ENCODE peak calls at places on chromosomes 16 and 17, in four cellular contexts. J, T, Y and Z are unnamed samples.

GRCh38 chr17:74237321-74237720 is 23.9 kb downstream of the TTYH2 start:
- DNase-seq in J (no peak), T (no peak), Y (no peak), Z (no peak)

GRCh38 chr17:27245230-27245696 is 48.7 kb upstream of the WSB1 start:
- DNase-seq in J (peak), T (peak), Y (peak), Z (peak)

GRCh38 chr17:70855401-70856054 is 686.2 kb downstream of the KCNJ2 start:
- DNase-seq in J (peak), T (no peak), Y (peak), Z (no peak)

GRCh38 chr17:43118679-43119615 is 6.2 kb downstream of the BRCA1 start:
- DNase-seq in J (no peak), T (no peak), Y (peak), Z (no peak)

GRCh38 chr17:51487947-51488346 is 227.6 kb downstream of the UTP18 start:
- DNase-seq in J (no peak), T (no peak), Y (no peak), Z (peak)

GRCh38 chr17:2068589-2069051 is 13.7 kb downstream of the HIC1 start:
- DNase-seq in J (no peak), T (no peak), Y (peak), Z (no peak)

GRCh38 chr17:45311406-45311761 is 5.4 kb downstream of the MAP3K14 start:
- DNase-seq in J (no peak), T (no peak), Y (no peak), Z (no peak)

GRCh38 chr16:70659546-70659945 is 13.2 kb downstream of the IL34 start:
- DNase-seq in J (no peak), T (no peak), Y (no peak), Z (no peak)

GRCh38 chr17:80880650-80880989 is 111.0 kb upstream of the CHMP6 start:
- DNase-seq in J (no peak), T (no peak), Y (no peak), Z (no peak)

GRCh38 chr16:56848955-56849689 is 15.9 kb upstream of the SLC12A3 start:
- DNase-seq in J (no peak), T (no peak), Y (peak), Z (no peak)

GRCh38 chr16:68234188-68235104 is 1.5 kb downstream of the ESRP2 start:
- DNase-seq in J (peak), T (no peak), Y (no peak), Z (peak)

GRCh38 chr16:54632821-54633220 is 297.8 kb upstream of the IRX5 start:
- DNase-seq in J (no peak), T (no peak), Y (no peak), Z (no peak)

GRCh38 chr16:14449334-14449733 is 180.7 kb downstream of the PARN start:
- DNase-seq in J (no peak), T (no peak), Y (no peak), Z (no peak)

GRCh38 chr16:629289-630023 is 1.3 kb upstream of the WFIKKN1 start:
- DNase-seq in J (no peak), T (no peak), Y (no peak), Z (no peak)
- TF ChIP-seq POLR2A in J (no peak), T (no peak), Y (no peak), Z (no peak)

GRCh38 chr17:58249270-58250133 is 11.1 kb downstream of the LPO start:
- DNase-seq in J (peak), T (peak), Y (peak), Z (peak)
- TF ChIP-seq POLR2A in J (no peak), T (no peak), Y (no peak), Z (no peak)

DNA sequence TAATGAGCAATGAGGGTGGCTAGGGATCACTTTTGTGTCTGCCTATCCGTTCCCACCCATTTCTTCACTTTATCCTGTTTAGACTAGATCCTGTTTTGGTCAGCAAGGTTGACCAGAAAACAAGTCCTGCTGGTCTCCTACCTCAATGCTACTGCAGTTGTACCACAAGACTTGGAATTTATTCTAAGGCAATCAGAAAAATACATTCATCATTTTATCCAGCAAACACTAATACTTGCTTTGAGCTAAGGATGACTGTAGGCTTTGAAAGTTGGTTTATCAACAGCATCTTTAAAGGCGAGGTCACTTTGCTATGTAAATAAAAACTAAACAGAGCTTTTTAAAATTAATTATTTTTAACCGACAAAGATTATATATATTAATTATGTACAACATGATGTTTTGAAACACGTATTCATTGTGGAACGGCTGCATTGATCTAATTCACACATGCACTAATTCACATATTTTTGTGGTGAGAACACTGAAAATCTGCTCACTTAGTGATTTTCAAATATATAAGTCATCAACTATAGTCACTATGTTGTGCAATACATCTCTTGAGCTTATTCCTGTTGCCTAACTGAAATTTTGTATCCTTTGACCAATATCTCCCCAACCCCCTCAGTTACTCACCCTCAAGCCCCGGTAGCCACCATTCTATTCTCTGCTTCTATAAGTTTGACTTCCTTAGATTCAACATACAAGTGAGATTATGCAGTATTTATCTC is 125.9 kb upstream of the HS3ST3A1 start:
- DNase-seq in J (no peak), T (no peak), Y (peak), Z (no peak)
- TF ChIP-seq POLR2A in J (no peak), T (no peak), Y (no peak), Z (no peak)

GRCh38 chr17:56613131-56613530 is 19.6 kb downstream of the NOG start:
- DNase-seq in J (no peak), T (no peak), Y (no peak), Z (no peak)

GRCh38 chr17:56616239-56616638 is 22.7 kb downstream of the NOG start:
- DNase-seq in J (no peak), T (no peak), Y (no peak), Z (no peak)
- TF ChIP-seq POLR2A in J (no peak), T (no peak), Y (no peak), Z (no peak)

DNA sequence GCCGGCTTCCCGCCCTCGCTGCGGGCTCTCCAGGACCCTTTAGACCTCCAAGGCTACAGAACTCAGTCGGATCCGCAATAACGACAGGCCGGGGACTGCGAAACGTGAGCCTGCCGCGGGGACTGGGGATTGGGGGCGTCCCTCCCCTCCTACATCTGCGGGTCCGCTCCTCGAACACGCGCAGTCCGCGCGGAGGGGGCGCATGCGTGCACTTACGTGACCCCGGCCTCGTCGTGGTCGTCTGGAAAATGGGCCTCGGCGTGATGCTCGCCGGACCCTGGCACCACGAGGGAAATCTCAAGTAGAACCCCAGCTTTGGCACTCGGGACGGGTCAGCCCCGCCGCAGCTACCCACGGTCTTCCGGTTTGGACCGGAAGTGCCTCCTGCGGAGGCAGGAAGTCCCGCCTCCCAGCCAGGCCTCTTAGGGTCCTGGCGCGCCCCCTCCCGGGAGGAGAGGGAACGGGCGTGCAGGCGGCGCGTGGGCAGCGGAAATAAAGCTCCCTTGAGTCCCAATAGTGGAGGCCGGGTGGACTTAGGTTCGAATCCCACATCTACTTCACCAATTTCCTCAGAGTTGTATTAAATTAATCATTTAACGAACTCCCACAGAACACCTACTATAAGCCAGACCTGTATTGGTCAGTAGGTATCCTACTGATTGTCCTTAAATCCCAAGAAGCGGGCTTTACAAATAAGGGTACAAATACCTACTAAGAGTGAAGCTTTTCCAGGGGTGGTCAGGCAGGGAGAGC is at the start of gene TAF1C:
- DNase-seq in J (peak), T (peak), Y (peak), Z (peak)
- TF ChIP-seq POLR2A in J (no peak), T (peak), Y (no peak), Z (peak)

GRCh38 chr16:23678430-23679273 is at the start of gene PLK1:
- DNase-seq in J (peak), T (peak), Y (peak), Z (peak)
- TF ChIP-seq POLR2A in J (no peak), T (no peak), Y (no peak), Z (peak)

GRCh38 chr17:32303861-32304288 is 38.1 kb downstream of the C17orf75 start:
- DNase-seq in J (no peak), T (no peak), Y (no peak), Z (no peak)
- TF ChIP-seq POLR2A in J (no peak), T (no peak), Y (no peak), Z (no peak)

DNA sequence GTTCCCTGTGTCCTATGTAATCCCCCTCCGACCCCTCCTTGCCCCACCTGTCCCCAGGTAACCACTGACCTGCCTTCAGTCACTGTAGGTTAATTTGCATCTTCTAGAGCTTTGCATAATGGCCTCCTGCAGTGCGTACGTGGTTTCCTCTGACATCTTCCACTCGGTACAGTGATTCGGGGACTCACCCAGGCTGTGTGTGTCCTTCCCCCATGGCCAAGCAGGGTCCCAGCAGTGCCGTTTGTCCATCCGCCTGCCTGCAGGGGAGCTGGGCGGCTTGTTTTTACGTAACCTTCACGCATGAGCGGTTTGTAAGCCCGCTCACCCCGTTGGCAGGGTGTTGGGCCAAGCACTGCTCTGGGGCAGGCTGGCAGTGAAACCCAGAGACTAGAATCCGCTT is 7.9 kb downstream of the MAPK8IP3 start:
- DNase-seq in J (no peak), T (no peak), Y (no peak), Z (no peak)
- TF ChIP-seq POLR2A in J (no peak), T (peak), Y (no peak), Z (no peak)

DNA sequence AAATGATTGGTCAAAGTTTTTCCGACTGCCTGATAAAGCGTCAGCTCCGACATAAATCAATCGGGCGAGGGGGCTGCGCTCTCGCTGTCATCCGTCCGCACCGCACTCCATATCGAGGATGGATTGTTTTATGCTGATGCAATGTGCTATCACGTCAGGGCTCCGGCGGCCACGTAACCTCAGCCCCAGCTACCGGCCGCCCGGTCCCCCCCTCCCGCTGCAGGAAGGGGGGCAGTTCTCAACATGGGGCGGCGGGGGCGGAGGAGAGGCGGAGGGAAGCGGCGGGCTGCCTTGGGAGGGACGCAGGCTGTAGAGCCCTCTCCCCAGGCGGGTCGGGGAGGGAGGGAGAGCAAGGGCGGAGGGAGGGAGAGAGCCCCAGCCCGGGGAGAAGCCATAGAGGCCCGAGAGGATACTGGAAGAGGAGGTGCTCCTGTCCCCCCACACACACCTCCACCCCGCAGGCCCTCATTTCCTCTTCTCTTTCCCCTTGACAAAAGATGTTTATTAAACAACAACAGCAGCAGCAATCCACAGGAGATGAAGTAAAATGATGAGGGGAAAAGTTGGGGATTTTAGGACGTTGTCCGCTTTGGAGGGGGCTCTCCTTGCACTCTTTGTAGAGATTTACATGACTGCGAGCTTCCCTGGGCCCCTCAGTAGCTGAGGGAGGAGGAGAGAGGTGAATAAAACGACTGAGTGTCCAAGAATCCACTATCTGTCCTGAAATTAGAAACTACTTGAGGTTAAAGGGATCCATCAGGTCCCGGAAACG is 498 bp upstream of the HOXB9 start:
- DNase-seq in J (no peak), T (no peak), Y (peak), Z (peak)
- TF ChIP-seq POLR2A in J (no peak), T (no peak), Y (no peak), Z (no peak)

DNA sequence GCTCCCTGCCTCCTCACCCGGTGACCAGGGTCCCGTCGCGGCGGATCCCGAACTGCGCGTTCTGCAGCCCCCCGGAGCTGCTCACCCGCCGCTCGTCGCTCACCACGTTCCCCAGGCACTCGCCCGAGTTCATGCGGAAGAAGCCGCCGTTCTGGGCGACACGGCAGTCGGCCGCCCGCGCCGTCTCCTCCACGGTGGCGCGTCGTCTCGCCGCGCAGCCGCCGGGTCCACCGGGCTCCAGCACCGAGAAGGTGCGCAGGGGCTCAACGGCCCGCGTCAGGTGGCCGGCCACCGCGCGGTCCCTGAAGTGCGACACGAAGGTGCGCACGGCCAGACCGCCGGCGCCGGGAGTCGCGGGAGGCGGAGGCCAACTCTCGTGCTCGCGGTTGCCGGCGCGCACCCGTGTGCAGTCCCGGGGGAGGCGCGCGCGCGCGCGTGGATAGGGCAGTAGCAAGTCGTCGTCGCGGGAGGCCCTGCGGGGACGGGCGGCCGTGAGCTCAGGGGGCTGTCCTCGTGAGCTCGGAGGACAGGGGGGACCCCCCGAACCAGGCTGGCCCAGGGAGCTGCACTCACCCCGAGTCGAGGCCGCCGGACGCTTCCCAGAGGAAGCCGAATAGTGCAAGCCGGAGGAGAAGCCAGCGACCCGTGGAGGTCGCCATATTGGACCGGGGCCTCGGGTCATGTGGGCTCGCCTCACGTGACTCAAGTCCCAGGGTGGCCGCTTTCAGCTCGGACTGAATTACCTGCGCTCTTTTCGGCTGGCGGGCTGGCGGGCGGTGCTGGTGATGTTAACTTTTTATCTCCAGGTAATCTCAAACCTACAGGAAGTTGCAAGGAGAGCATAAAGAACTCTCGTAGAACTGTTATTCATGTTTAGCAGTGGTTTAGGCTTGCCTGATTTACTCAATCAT is at the start of gene NAGPA:
- DNase-seq in J (peak), T (peak), Y (peak), Z (peak)
- TF ChIP-seq POLR2A in J (no peak), T (peak), Y (no peak), Z (peak)